ENCODE peak calls at places on chromosomes 11 and 22, in five cellular contexts. One of them, this sample, is unnamed.

GRCh38 chr22:37254206-37254866 is 10.3 kb upstream of the RAC2 start:
- DNase-seq in NCI-H748 treated with DMSO at 0.1 percent for 48 hours: no peak
- DNase-seq in NCI-H2171 treated with DMSO at 0.1 percent for 48 hours: no peak
- DNase-seq in adipocyte: peak
- DNase-seq in naive thymus-derived CD8-positive, alpha-beta T cell: no peak
- DNase-seq in this sample: no peak

GRCh38 chr11:117919326-117920275 is 9.6 kb downstream of the TMPRSS13 start:
- DNase-seq in naive thymus-derived CD8-positive, alpha-beta T cell: no peak
- DNase-seq in adipocyte: no peak
- DNase-seq in NCI-H2171 treated with DMSO at 0.1 percent for 48 hours: no peak
- DNase-seq in NCI-H748 treated with DMSO at 0.1 percent for 48 hours: no peak
- DNase-seq in this sample: no peak

GRCh38 chr11:76008474-76008873 is 193.5 kb downstream of the UVRAG start:
- DNase-seq in NCI-H2171 treated with DMSO at 0.1 percent for 48 hours: no peak
- DNase-seq in adipocyte: peak
- DNase-seq in NCI-H748 treated with DMSO at 0.1 percent for 48 hours: no peak
- DNase-seq in naive thymus-derived CD8-positive, alpha-beta T cell: no peak
- DNase-seq in this sample: no peak

GRCh38 chr11:1310772-1311468 is 1.5 kb upstream of the TOLLIP start:
- DNase-seq in NCI-H748 treated with DMSO at 0.1 percent for 48 hours: no peak
- DNase-seq in adipocyte: no peak
- DNase-seq in naive thymus-derived CD8-positive, alpha-beta T cell: peak
- DNase-seq in NCI-H2171 treated with DMSO at 0.1 percent for 48 hours: no peak
- DNase-seq in this sample: no peak

GRCh38 chr22:46444390-46444854 is 93.0 kb downstream of the CELSR1 start:
- DNase-seq in NCI-H2171 treated with DMSO at 0.1 percent for 48 hours: no peak
- DNase-seq in adipocyte: no peak
- DNase-seq in NCI-H748 treated with DMSO at 0.1 percent for 48 hours: no peak
- DNase-seq in naive thymus-derived CD8-positive, alpha-beta T cell: no peak
- DNase-seq in this sample: no peak

GRCh38 chr11:2699185-2699530 is 636 bp downstream of the KCNQ1OT1 start:
- DNase-seq in NCI-H2171 treated with DMSO at 0.1 percent for 48 hours: no peak
- DNase-seq in adipocyte: peak
- DNase-seq in NCI-H748 treated with DMSO at 0.1 percent for 48 hours: no peak
- DNase-seq in naive thymus-derived CD8-positive, alpha-beta T cell: peak
- DNase-seq in this sample: no peak

GRCh38 chr11:17730137-17730536 is 4.4 kb upstream of the KCNC1 start:
- DNase-seq in naive thymus-derived CD8-positive, alpha-beta T cell: no peak
- DNase-seq in adipocyte: no peak
- DNase-seq in NCI-H2171 treated with DMSO at 0.1 percent for 48 hours: no peak
- DNase-seq in NCI-H748 treated with DMSO at 0.1 percent for 48 hours: no peak
- DNase-seq in this sample: no peak

GRCh38 chr11:119356349-119357031 is 10.0 kb upstream of the MFRP start:
- DNase-seq in NCI-H748 treated with DMSO at 0.1 percent for 48 hours: peak
- DNase-seq in naive thymus-derived CD8-positive, alpha-beta T cell: peak
- DNase-seq in adipocyte: peak
- DNase-seq in NCI-H2171 treated with DMSO at 0.1 percent for 48 hours: peak
- DNase-seq in this sample: no peak

GRCh38 chr11:92870241-92870826 is 99.1 kb upstream of the MTNR1B start:
- DNase-seq in naive thymus-derived CD8-positive, alpha-beta T cell: no peak
- DNase-seq in NCI-H2171 treated with DMSO at 0.1 percent for 48 hours: no peak
- DNase-seq in adipocyte: no peak
- DNase-seq in NCI-H748 treated with DMSO at 0.1 percent for 48 hours: no peak
- DNase-seq in this sample: no peak

GRCh38 chr22:44928711-44929347 is 81.0 kb downstream of the PHF21B start:
- DNase-seq in NCI-H748 treated with DMSO at 0.1 percent for 48 hours: no peak
- DNase-seq in NCI-H2171 treated with DMSO at 0.1 percent for 48 hours: peak
- DNase-seq in naive thymus-derived CD8-positive, alpha-beta T cell: no peak
- DNase-seq in adipocyte: no peak
- DNase-seq in this sample: no peak

GRCh38 chr11:108559904-108560303 is 33.7 kb downstream of the EXPH5 start:
- DNase-seq in NCI-H2171 treated with DMSO at 0.1 percent for 48 hours: no peak
- DNase-seq in adipocyte: peak
- DNase-seq in NCI-H748 treated with DMSO at 0.1 percent for 48 hours: no peak
- DNase-seq in naive thymus-derived CD8-positive, alpha-beta T cell: no peak
- DNase-seq in this sample: no peak

GRCh38 chr11:9169595-9170295 is 78.3 kb upstream of the SCUBE2 start:
- DNase-seq in NCI-H2171 treated with DMSO at 0.1 percent for 48 hours: no peak
- DNase-seq in NCI-H748 treated with DMSO at 0.1 percent for 48 hours: no peak
- DNase-seq in adipocyte: no peak
- DNase-seq in naive thymus-derived CD8-positive, alpha-beta T cell: no peak
- DNase-seq in this sample: no peak

GRCh38 chr11:19934828-19935259 is 222.2 kb downstream of the NAV2 start:
- DNase-seq in adipocyte: peak
- DNase-seq in NCI-H748 treated with DMSO at 0.1 percent for 48 hours: no peak
- DNase-seq in NCI-H2171 treated with DMSO at 0.1 percent for 48 hours: no peak
- DNase-seq in naive thymus-derived CD8-positive, alpha-beta T cell: no peak
- DNase-seq in this sample: no peak

GRCh38 chr11:12113294-12113693 is 2.9 kb downstream of the MICAL2 start:
- DNase-seq in NCI-H2171 treated with DMSO at 0.1 percent for 48 hours: no peak
- DNase-seq in naive thymus-derived CD8-positive, alpha-beta T cell: no peak
- DNase-seq in NCI-H748 treated with DMSO at 0.1 percent for 48 hours: no peak
- DNase-seq in adipocyte: no peak
- DNase-seq in this sample: no peak

GRCh38 chr11:126415128-126415527 is 59.6 kb downstream of the ST3GAL4 start:
- DNase-seq in NCI-H2171 treated with DMSO at 0.1 percent for 48 hours: no peak
- DNase-seq in NCI-H748 treated with DMSO at 0.1 percent for 48 hours: no peak
- DNase-seq in adipocyte: peak
- DNase-seq in naive thymus-derived CD8-positive, alpha-beta T cell: no peak
- DNase-seq in this sample: no peak

GRCh38 chr11:61917357-61918109 is at the start of gene RAB3IL1:
- DNase-seq in naive thymus-derived CD8-positive, alpha-beta T cell: no peak
- DNase-seq in NCI-H748 treated with DMSO at 0.1 percent for 48 hours: no peak
- DNase-seq in adipocyte: peak
- DNase-seq in NCI-H2171 treated with DMSO at 0.1 percent for 48 hours: no peak
- DNase-seq in this sample: no peak

GRCh38 chr11:57514538-57515331 is 767 bp downstream of the SLC43A1 start:
- DNase-seq in adipocyte: peak
- DNase-seq in NCI-H2171 treated with DMSO at 0.1 percent for 48 hours: peak
- DNase-seq in naive thymus-derived CD8-positive, alpha-beta T cell: peak
- DNase-seq in NCI-H748 treated with DMSO at 0.1 percent for 48 hours: peak
- DNase-seq in this sample: no peak

GRCh38 chr22:46763051-46763705 is 728 bp downstream of the TBC1D22A start:
- DNase-seq in NCI-H2171 treated with DMSO at 0.1 percent for 48 hours: no peak
- DNase-seq in adipocyte: peak
- DNase-seq in NCI-H748 treated with DMSO at 0.1 percent for 48 hours: no peak
- DNase-seq in naive thymus-derived CD8-positive, alpha-beta T cell: peak
- DNase-seq in this sample: no peak

GRCh38 chr11:103055174-103055890 is 36.6 kb downstream of the DCUN1D5 start:
- DNase-seq in NCI-H748 treated with DMSO at 0.1 percent for 48 hours: peak
- DNase-seq in NCI-H2171 treated with DMSO at 0.1 percent for 48 hours: peak
- DNase-seq in adipocyte: peak
- DNase-seq in naive thymus-derived CD8-positive, alpha-beta T cell: peak
- DNase-seq in this sample: peak

GRCh38 chr22:36015806-36016519 is 12.7 kb downstream of the RBFOX2 start:
- DNase-seq in naive thymus-derived CD8-positive, alpha-beta T cell: no peak
- DNase-seq in NCI-H2171 treated with DMSO at 0.1 percent for 48 hours: no peak
- DNase-seq in adipocyte: no peak
- DNase-seq in NCI-H748 treated with DMSO at 0.1 percent for 48 hours: no peak
- DNase-seq in this sample: no peak

GRCh38 chr11:105244157-105244820 is 104.7 kb upstream of the CARD18 start:
- DNase-seq in adipocyte: peak
- DNase-seq in NCI-H2171 treated with DMSO at 0.1 percent for 48 hours: no peak
- DNase-seq in naive thymus-derived CD8-positive, alpha-beta T cell: no peak
- DNase-seq in NCI-H748 treated with DMSO at 0.1 percent for 48 hours: no peak
- DNase-seq in this sample: no peak

GRCh38 chr11:33089776-33090175 is 50.4 kb downstream of the TCP11L1 start:
- DNase-seq in NCI-H748 treated with DMSO at 0.1 percent for 48 hours: no peak
- DNase-seq in NCI-H2171 treated with DMSO at 0.1 percent for 48 hours: peak
- DNase-seq in naive thymus-derived CD8-positive, alpha-beta T cell: no peak
- DNase-seq in adipocyte: no peak
- DNase-seq in this sample: no peak

GRCh38 chr11:66007201-66007634 is 4.6 kb upstream of the CST6 start:
- DNase-seq in NCI-H2171 treated with DMSO at 0.1 percent for 48 hours: no peak
- DNase-seq in NCI-H748 treated with DMSO at 0.1 percent for 48 hours: no peak
- DNase-seq in adipocyte: no peak
- DNase-seq in naive thymus-derived CD8-positive, alpha-beta T cell: no peak
- DNase-seq in this sample: no peak

GRCh38 chr11:102464859-102465500 is 12.4 kb upstream of the TMEM123 start:
- DNase-seq in NCI-H748 treated with DMSO at 0.1 percent for 48 hours: no peak
- DNase-seq in NCI-H2171 treated with DMSO at 0.1 percent for 48 hours: no peak
- DNase-seq in adipocyte: no peak
- DNase-seq in naive thymus-derived CD8-positive, alpha-beta T cell: no peak
- DNase-seq in this sample: no peak

GRCh38 chr11:113272281-113272680 is 42.1 kb upstream of the TTC12 start:
- DNase-seq in naive thymus-derived CD8-positive, alpha-beta T cell: no peak
- DNase-seq in adipocyte: no peak
- DNase-seq in NCI-H748 treated with DMSO at 0.1 percent for 48 hours: no peak
- DNase-seq in NCI-H2171 treated with DMSO at 0.1 percent for 48 hours: peak
- DNase-seq in this sample: no peak

GRCh38 chr22:25567305-25567704 is 2.8 kb downstream of the GRK3 start:
- DNase-seq in NCI-H748 treated with DMSO at 0.1 percent for 48 hours: no peak
- DNase-seq in adipocyte: no peak
- DNase-seq in NCI-H2171 treated with DMSO at 0.1 percent for 48 hours: no peak
- DNase-seq in naive thymus-derived CD8-positive, alpha-beta T cell: no peak
- DNase-seq in this sample: no peak

GRCh38 chr11:7512525-7513209 is 1.1 kb upstream of the PPFIBP2 start:
- DNase-seq in NCI-H2171 treated with DMSO at 0.1 percent for 48 hours: no peak
- DNase-seq in adipocyte: no peak
- DNase-seq in NCI-H748 treated with DMSO at 0.1 percent for 48 hours: no peak
- DNase-seq in naive thymus-derived CD8-positive, alpha-beta T cell: peak
- DNase-seq in this sample: no peak

GRCh38 chr11:27058456-27058855 is 17.8 kb downstream of the BBOX1 start:
- DNase-seq in naive thymus-derived CD8-positive, alpha-beta T cell: no peak
- DNase-seq in NCI-H2171 treated with DMSO at 0.1 percent for 48 hours: no peak
- DNase-seq in NCI-H748 treated with DMSO at 0.1 percent for 48 hours: no peak
- DNase-seq in adipocyte: peak
- DNase-seq in this sample: no peak

GRCh38 chr11:126034026-126034822 is 28.4 kb downstream of the CDON start:
- DNase-seq in naive thymus-derived CD8-positive, alpha-beta T cell: no peak
- DNase-seq in adipocyte: no peak
- DNase-seq in NCI-H748 treated with DMSO at 0.1 percent for 48 hours: no peak
- DNase-seq in NCI-H2171 treated with DMSO at 0.1 percent for 48 hours: no peak
- DNase-seq in this sample: no peak

GRCh38 chr11:7251487-7251835 is 243 bp upstream of the SYT9 start:
- DNase-seq in NCI-H748 treated with DMSO at 0.1 percent for 48 hours: no peak
- DNase-seq in adipocyte: no peak
- DNase-seq in NCI-H2171 treated with DMSO at 0.1 percent for 48 hours: no peak
- DNase-seq in naive thymus-derived CD8-positive, alpha-beta T cell: no peak
- DNase-seq in this sample: no peak

GRCh38 chr11:96324912-96325311 is 18.1 kb downstream of the MAML2 start:
- DNase-seq in adipocyte: peak
- DNase-seq in naive thymus-derived CD8-positive, alpha-beta T cell: no peak
- DNase-seq in NCI-H748 treated with DMSO at 0.1 percent for 48 hours: no peak
- DNase-seq in NCI-H2171 treated with DMSO at 0.1 percent for 48 hours: no peak
- DNase-seq in this sample: no peak

GRCh38 chr11:111911563-111912401 is at the start of gene CRYAB:
- DNase-seq in adipocyte: peak
- DNase-seq in NCI-H748 treated with DMSO at 0.1 percent for 48 hours: no peak
- DNase-seq in naive thymus-derived CD8-positive, alpha-beta T cell: no peak
- DNase-seq in NCI-H2171 treated with DMSO at 0.1 percent for 48 hours: no peak
- DNase-seq in this sample: no peak

GRCh38 chr11:106087815-106088435 is 10.5 kb downstream of the AASDHPPT start:
- DNase-seq in adipocyte: peak
- DNase-seq in NCI-H2171 treated with DMSO at 0.1 percent for 48 hours: peak
- DNase-seq in naive thymus-derived CD8-positive, alpha-beta T cell: peak
- DNase-seq in NCI-H748 treated with DMSO at 0.1 percent for 48 hours: peak
- DNase-seq in this sample: peak

GRCh38 chr11:111944651-111945051 is 7.5 kb downstream of the DIXDC1 start:
- DNase-seq in naive thymus-derived CD8-positive, alpha-beta T cell: no peak
- DNase-seq in NCI-H748 treated with DMSO at 0.1 percent for 48 hours: no peak
- DNase-seq in NCI-H2171 treated with DMSO at 0.1 percent for 48 hours: no peak
- DNase-seq in adipocyte: peak
- DNase-seq in this sample: no peak

This sample was measured in NCI-H2227 treated with DMSO at 0.1 percent for 48 hours.